ENCODE peak calls at places on chromosomes 6 and 20, in ten cellular contexts. X is CD4-positive, CD25-positive, alpha-beta regulatory T cell; N is GM23338; R is SK-N-SH; G is cardiac muscle cell; D is endothelial cell of umbilical vein; Z is kidney; C is lung; H is small intestine; L is psoas muscle. E is an unnamed sample.

GRCh38 chr20:2767768-2768631 is 32.4 kb downstream of the CPXM1 start:
- DNase-seq in X (no peak), N (no peak), R (peak; percentile 14), G (peak; percentile 74), D (peak; percentile 54), Z (peak; percentile 88), C (peak; percentile 89), H (no peak), L (no peak), E (peak; percentile 94)

GRCh38 chr6:26103770-26104456 is 16.7 kb downstream of the HFE start:
- DNase-seq in X (peak; percentile 96), N (peak; percentile 91), R (peak; percentile 69), G (peak; percentile 94), D (peak; percentile 97), Z (peak; percentile 96), C (peak; percentile 90), H (peak; percentile 96), L (peak; percentile 92), E (peak; percentile 89)

GRCh38 chr6:1393641-1394283 is 4.4 kb downstream of the FOXF2 start:
- DNase-seq in X (no peak), N (peak; percentile 42), R (no peak), G (no peak), D (no peak), Z (peak; percentile 68), C (no peak), H (no peak), L (no peak), E (peak; percentile 25)

GRCh38 chr6:139027620-139028182 is 844 bp upstream of the ABRACL start:
- DNase-seq in X (peak; percentile 70), N (peak; percentile 82), R (no peak), G (peak; percentile 40), D (peak; percentile 52), Z (no peak), C (no peak), H (peak; percentile 89), L (no peak), E (peak; percentile 41)

GRCh38 chr6:156741287-156742073 is 35.7 kb upstream of the ARID1B start:
- DNase-seq in X (peak; percentile 15), N (no peak), R (no peak), G (no peak), D (no peak), Z (no peak), C (no peak), H (no peak), L (no peak), E (no peak)

GRCh38 chr20:41135187-41135887 is 2.0 kb upstream of the PLCG1 start:
- DNase-seq in X (peak; percentile 74), N (peak; percentile 85), R (peak; percentile 59), G (peak; percentile 42), D (peak; percentile 53), Z (no peak), C (no peak), H (peak; percentile 63), L (no peak), E (peak; percentile 61)

GRCh38 chr6:110626442-110626841 is 150.0 kb upstream of the SLC22A16 start:
- DNase-seq in X (no peak), N (no peak), R (no peak), G (no peak), D (no peak), Z (no peak), C (no peak), H (no peak), L (no peak), E (no peak)

GRCh38 chr20:59175861-59176260 is 12.2 kb downstream of the ZNF831 start:
- DNase-seq in X (no peak), N (no peak), R (no peak), G (no peak), D (no peak), Z (no peak), C (no peak), H (peak; percentile 53), L (no peak), E (no peak)

GRCh38 chr6:144434308-144434990 is 149.3 kb downstream of the UTRN start:
- DNase-seq in X (peak; percentile 15), N (no peak), R (no peak), G (peak; percentile 86), D (peak; percentile 89), Z (peak; percentile 73), C (no peak), H (no peak), L (no peak), E (no peak)
- H3K4me1 ChIP-seq in X (no peaks in the 10 kb centered on the region), N (no peaks in the 10 kb centered on the region), R (no peaks in the 10 kb centered on the region), G (peaks cover 15% of the 10 kb centered on the region), D (peaks cover 14% of the 10 kb centered on the region), Z (no peaks in the 10 kb centered on the region), C (peaks cover 17% of the 10 kb centered on the region), H (no peaks in the 10 kb centered on the region), L (peaks cover 15% of the 10 kb centered on the region), E (no peaks in the 10 kb centered on the region)

GRCh38 chr20:46984391-46984790 is 89.7 kb downstream of the EYA2 start:
- DNase-seq in X (no peak), N (no peak), R (no peak), G (peak; percentile 73), D (no peak), Z (no peak), C (no peak), H (no peak), L (no peak), E (peak; percentile 46)
- H3K4me1 ChIP-seq in X (no peaks in the 10 kb centered on the region), N (peaks cover 4% of the 10 kb centered on the region), R (no peaks in the 10 kb centered on the region), G (peaks cover 1% of the 10 kb centered on the region), D (no peaks in the 10 kb centered on the region), Z (no peaks in the 10 kb centered on the region), C (no peaks in the 10 kb centered on the region), H (no peaks in the 10 kb centered on the region), L (no peaks in the 10 kb centered on the region), E (peaks cover 21% of the 10 kb centered on the region)

GRCh38 chr20:54432966-54433365 is 42.4 kb upstream of the DOK5 start:
- DNase-seq in X (no peak), N (no peak), R (no peak), G (no peak), D (no peak), Z (no peak), C (no peak), H (no peak), L (no peak), E (no peak)
- H3K4me1 ChIP-seq in X (no peaks in the 10 kb centered on the region), N (peaks cover 3% of the 10 kb centered on the region), R (no peaks in the 10 kb centered on the region), G (no peaks in the 10 kb centered on the region), D (no peaks in the 10 kb centered on the region), Z (no peaks in the 10 kb centered on the region), C (no peaks in the 10 kb centered on the region), H (no peaks in the 10 kb centered on the region), L (no peaks in the 10 kb centered on the region), E (no peaks in the 10 kb centered on the region)

GRCh38 chr6:127952831-127953230 is 52.0 kb upstream of the THEMIS start:
- DNase-seq in X (no peak), N (no peak), R (no peak), G (no peak), D (no peak), Z (no peak), C (no peak), H (no peak), L (no peak), E (no peak)

GRCh38 chr6:127952176-127952575 is 51.3 kb upstream of the THEMIS start:
- DNase-seq in X (no peak), N (no peak), R (no peak), G (no peak), D (no peak), Z (no peak), C (no peak), H (no peak), L (no peak), E (no peak)

GRCh38 chr6:127950566-127951141 is 49.8 kb upstream of the THEMIS start:
- DNase-seq in X (peak; percentile 28), N (no peak), R (no peak), G (no peak), D (no peak), Z (no peak), C (no peak), H (no peak), L (no peak), E (no peak)

GRCh38 chr6:127949251-127949650 is 48.4 kb upstream of the THEMIS start:
- DNase-seq in X (no peak), N (no peak), R (no peak), G (no peak), D (no peak), Z (no peak), C (no peak), H (no peak), L (no peak), E (no peak)

DNA sequence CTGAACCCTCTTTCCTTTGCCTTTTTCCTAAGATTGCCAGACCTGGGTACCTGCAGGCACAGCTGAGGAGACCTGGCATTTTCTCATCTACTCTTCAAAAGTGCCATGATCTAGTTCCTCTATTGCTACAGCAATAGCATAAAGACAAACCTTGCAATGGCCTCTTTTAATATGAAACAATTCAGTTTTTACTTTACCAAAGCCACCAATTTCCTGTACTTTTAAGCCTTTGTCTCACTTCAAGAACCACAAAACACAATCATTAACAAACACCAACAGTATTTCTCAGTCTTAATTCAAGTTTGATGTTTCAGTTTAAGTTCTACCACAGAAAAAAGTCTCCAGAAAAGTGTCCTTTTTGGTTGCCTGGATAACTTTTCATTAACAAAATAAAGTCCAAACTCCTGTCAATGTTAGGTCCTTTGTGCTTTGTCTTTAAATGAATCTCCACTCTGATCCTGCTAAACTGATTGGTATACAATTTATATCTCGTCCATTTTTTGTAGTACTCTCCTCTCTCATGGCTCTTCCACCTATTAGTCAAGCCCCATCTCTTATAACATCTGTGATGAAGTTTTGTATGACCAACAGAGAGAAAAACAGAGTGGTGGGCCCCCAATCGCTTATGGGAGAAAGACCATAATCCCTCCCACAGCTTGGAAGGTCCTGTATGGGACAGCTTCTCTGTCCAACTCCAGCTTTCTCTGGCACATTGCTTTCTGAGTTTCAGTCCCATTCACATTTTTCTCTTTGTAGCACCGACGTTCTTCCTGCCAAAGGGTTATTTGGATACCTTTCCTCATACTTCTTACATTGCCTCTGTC is 50.5 kb upstream of the THEMIS start:
- DNase-seq in X (peak; percentile 71), N (no peak), R (no peak), G (no peak), D (no peak), Z (no peak), C (no peak), H (peak; percentile 48), L (no peak), E (no peak)
- H3K4me1 ChIP-seq in X (peaks cover 24% of the 10 kb centered on the region), N (no peaks in the 10 kb centered on the region), R (no peaks in the 10 kb centered on the region), G (no peaks in the 10 kb centered on the region), D (no peaks in the 10 kb centered on the region), Z (no peaks in the 10 kb centered on the region), C (no peaks in the 10 kb centered on the region), H (no peaks in the 10 kb centered on the region), L (no peaks in the 10 kb centered on the region), E (no peaks in the 10 kb centered on the region)

GRCh38 chr6:33789550-33789895 is 593 bp upstream of the LEMD2 start:
- DNase-seq in X (no peak), N (no peak), R (no peak), G (no peak), D (no peak), Z (peak; percentile 66), C (no peak), H (no peak), L (no peak), E (no peak)
- H3K4me1 ChIP-seq in X (peaks cover 31% of the 10 kb centered on the region), N (peaks cover 67% of the 10 kb centered on the region), R (peaks cover 34% of the 10 kb centered on the region), G (peaks cover 14% of the 10 kb centered on the region), D (peaks cover 40% of the 10 kb centered on the region), Z (peaks cover 16% of the 10 kb centered on the region), C (peaks cover 12% of the 10 kb centered on the region), H (peaks cover 12% of the 10 kb centered on the region), L (peaks cover 37% of the 10 kb centered on the region), E (peaks cover 40% of the 10 kb centered on the region)

E was measured in stomach.